ENCODE peak calls at places on chromosomes 4 and X, in four cellular contexts. D, C, P and B are unnamed samples.

GRCh38 chr4:128782076-128782715 is 27.3 kb upstream of the JADE1 start:
- DNase-seq in D (no peak), P (peak; percentile 72), C (no peak), B (peak; percentile 42)

GRCh38 chr4:93409035-93409434 is 419.5 kb upstream of the ATOH1 start:
- DNase-seq in C (no peak), D (no peak), P (no peak), B (no peak)

GRCh38 chrX:3576886-3577516 is 136.4 kb downstream of the PRKX start:
- DNase-seq in C (no peak), D (no peak), P (peak; percentile 94), B (no peak)

GRCh38 chr4:76589872-76590846 is 155.1 kb downstream of the SHROOM3 start:
- DNase-seq in P (peak; percentile 99), C (peak; percentile 42), D (no peak), B (peak; percentile 49)

GRCh38 chr4:109302366-109303140 is at the start of gene COL25A1:
- DNase-seq in C (peak; percentile 36), D (peak; percentile 8), P (peak; percentile 29), B (no peak)

GRCh38 chr4:41121906-41122305 is 92.4 kb downstream of the APBB2 start:
- DNase-seq in C (no peak), P (no peak), D (no peak), B (no peak)

GRCh38 chr4:123562994-123563745 is 166.6 kb downstream of the SPRY1 start:
- DNase-seq in C (peak; percentile 28), P (no peak), D (no peak), B (peak; percentile 58)

GRCh38 chr4:163165217-163166017 is 1.3 kb downstream of the NAF1 start:
- DNase-seq in C (no peak), D (no peak), P (no peak), B (peak; percentile 34)

GRCh38 chrX:68694429-68695205 is 47.2 kb downstream of the STARD8 start:
- DNase-seq in P (no peak), C (no peak), D (no peak), B (no peak)

GRCh38 chr4:24611575-24611974 is 27.2 kb upstream of the DHX15 start:
- DNase-seq in P (no peak), D (no peak), C (no peak), B (no peak)

GRCh38 chr4:123807187-123807586 is 410.6 kb downstream of the SPRY1 start:
- DNase-seq in D (no peak), P (no peak), C (no peak), B (no peak)

GRCh38 chr4:100421356-100421978 is 96.4 kb downstream of the EMCN start:
- DNase-seq in C (peak; percentile 24), D (no peak), P (peak; percentile 53), B (peak; percentile 58)

GRCh38 chr4:116413222-116413621 is 672.2 kb downstream of the TRAM1L1 start:
- DNase-seq in D (no peak), P (no peak), C (no peak), B (no peak)

GRCh38 chr4:88907478-88907877 is 149.5 kb downstream of the FAM13A start:
- DNase-seq in C (no peak), D (no peak), P (no peak), B (no peak)

GRCh38 chr4:628821-629635 is 3.7 kb downstream of the PDE6B start:
- DNase-seq in P (no peak), C (no peak), D (no peak), B (no peak)

GRCh38 chrX:129561453-129561852 is 21.4 kb downstream of the OCRL start:
- DNase-seq in D (no peak), P (no peak), C (no peak), B (no peak)

GRCh38 chr4:91064157-91064853 is 937.1 kb downstream of the CCSER1 start:
- DNase-seq in P (no peak), C (no peak), D (no peak), B (peak; percentile 5)

GRCh38 chrX:13360146-13360545 is 40.3 kb upstream of the ATXN3L start:
- DNase-seq in C (no peak), D (no peak), P (no peak), B (no peak)

GRCh38 chrX:136115909-136116297 is 31.4 kb upstream of the FHL1 start:
- DNase-seq in C (no peak), D (no peak), P (no peak), B (no peak)

GRCh38 chr4:124206779-124207605 is 505.5 kb downstream of the ANKRD50 start:
- DNase-seq in C (no peak), P (peak; percentile 38), D (no peak), B (peak; percentile 37)

GRCh38 chrX:103747199-103747598 is 29.4 kb upstream of the PLP1 start:
- DNase-seq in P (no peak), C (no peak), D (no peak), B (no peak)

GRCh38 chr4:120765271-120765985 is 157.1 kb downstream of the PRDM5 start:
- DNase-seq in P (no peak), C (no peak), D (peak; percentile 32), B (no peak)

GRCh38 chr4:113969935-113970334 is 9.5 kb downstream of the ARSJ start:
- DNase-seq in D (no peak), C (no peak), P (peak; percentile 45), B (peak; percentile 33)

GRCh38 chr4:2266821-2267220 is 4.9 kb upstream of the MXD4 start:
- DNase-seq in P (no peak), D (no peak), C (no peak), B (no peak)

GRCh38 chrX:57285001-57285400 is 1.5 kb upstream of the FAAH2 start:
- DNase-seq in P (no peak), D (no peak), C (no peak), B (no peak)

GRCh38 chrX:57286507-57287251 is at the start of gene FAAH2:
- DNase-seq in C (peak; percentile 57), P (no peak), D (peak; percentile 40), B (peak; percentile 89)

GRCh38 chrX:57282568-57282967 is 3.9 kb upstream of the FAAH2 start:
- DNase-seq in C (no peak), P (no peak), D (no peak), B (peak; percentile 13)
- TF ChIP-seq CTCF in C (no peak), P (no peak), D (no peak), B (peak; percentile 8)

GRCh38 chr4:4866833-4867744 is 7.6 kb downstream of the MSX1 start:
- DNase-seq in D (no peak), C (no peak), P (no peak), B (no peak)
- TF ChIP-seq CTCF in D (peak; percentile 25), C (no peak), P (no peak), B (no peak)

DNA sequence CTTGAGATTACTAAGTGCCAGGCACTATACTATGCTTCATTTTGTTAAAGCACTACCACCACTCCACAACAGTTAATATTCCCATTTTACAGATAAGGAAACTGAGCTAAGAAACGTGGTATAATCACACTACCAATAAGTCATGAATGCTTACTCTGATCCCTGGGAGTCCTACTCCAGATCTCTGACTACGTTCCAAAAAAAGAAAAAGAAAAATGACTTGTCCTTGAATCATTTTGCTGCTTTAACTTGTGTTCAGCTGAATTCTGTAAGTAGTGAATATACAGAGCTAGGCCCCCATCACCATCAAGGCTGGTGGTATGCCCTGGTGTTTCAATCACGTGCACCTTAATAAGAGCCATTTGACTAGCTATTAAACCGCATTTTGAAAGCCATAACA is 39.4 kb downstream of the LDB2 start:
- DNase-seq in P (no peak), D (no peak), C (no peak), B (no peak)
- TF ChIP-seq CTCF in P (no peak), D (no peak), C (no peak), B (no peak)

DNA sequence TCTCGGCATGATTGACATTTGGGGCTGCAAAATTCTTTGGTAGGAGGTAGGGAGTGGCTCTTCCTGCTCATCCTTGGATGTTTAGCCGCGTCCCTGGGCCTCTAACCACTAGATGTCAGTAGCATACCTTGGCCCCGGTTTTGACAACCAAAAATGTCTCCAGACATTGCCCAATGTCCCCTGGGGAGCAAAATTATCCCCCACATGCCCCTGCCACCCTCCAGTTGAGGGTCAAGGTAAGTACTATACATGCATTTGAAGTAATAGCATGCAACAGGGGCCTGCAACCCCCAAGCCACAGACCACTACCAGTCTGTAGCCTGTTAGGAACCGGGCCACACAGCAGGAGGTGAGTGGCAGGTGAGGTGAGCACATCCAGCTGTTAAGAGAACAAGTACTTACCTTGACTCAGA is 17.6 kb upstream of the KIAA1210 start:
- DNase-seq in D (no peak), P (peak; percentile 19), C (peak; percentile 6), B (peak; percentile 43)
- TF ChIP-seq CTCF in D (peak; percentile 50), P (peak; percentile 69), C (no peak), B (peak; percentile 43)

GRCh38 chr4:12723849-12724447 is 760.2 kb downstream of the RAB28 start:
- DNase-seq in C (no peak), D (no peak), P (no peak), B (peak; percentile 23)

GRCh38 chr4:12729384-12729783 is 754.8 kb downstream of the RAB28 start:
- DNase-seq in P (peak; percentile 8), D (no peak), C (peak; percentile 8), B (peak; percentile 44)

GRCh38 chr4:12724520-12724919 is 759.6 kb downstream of the RAB28 start:
- DNase-seq in C (no peak), D (no peak), P (no peak), B (peak; percentile 49)
- TF ChIP-seq CTCF in C (peak; percentile 72), D (peak; percentile 60), P (peak; percentile 36), B (peak; percentile 75)

DNA sequence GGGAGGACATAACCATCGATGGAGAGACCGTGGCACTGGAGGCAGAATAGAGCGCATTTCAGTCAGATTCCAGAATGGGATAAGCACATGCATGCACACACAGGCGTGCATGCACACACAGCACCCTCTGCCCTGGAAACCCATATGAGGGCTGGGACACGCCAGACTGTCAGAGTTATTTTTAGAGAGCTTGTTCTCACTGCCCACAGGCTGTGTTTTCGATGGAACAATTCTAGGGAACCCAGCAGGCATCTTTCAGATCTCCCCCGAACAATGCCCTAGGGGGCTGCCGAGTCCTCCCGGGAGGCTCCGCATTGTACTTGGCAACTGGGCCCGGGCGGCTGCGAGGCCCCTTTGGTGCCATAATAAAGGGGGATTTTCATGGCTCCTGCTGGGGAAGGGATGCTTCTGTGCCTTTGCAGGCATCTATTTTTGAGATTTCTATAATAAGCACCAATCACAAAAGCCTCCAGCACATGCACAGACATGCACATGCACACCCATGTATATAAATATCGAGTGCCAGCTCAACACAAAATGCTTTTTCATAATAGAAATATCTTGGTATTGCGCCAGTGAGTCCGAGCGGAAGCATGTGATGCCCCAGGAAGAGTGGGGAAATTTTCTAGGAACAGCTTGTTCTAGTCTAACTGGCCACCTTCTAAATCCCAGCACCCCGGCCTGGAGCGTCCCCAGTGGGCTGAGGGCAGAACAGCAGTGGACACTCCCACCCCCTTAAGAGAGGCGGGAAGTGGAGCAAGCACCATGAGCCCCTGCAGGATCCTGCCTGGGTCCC is 88.6 kb downstream of the PHKA2 start:
- DNase-seq in D (no peak), P (peak; percentile 61), C (peak; percentile 63), B (peak; percentile 87)
- TF ChIP-seq CTCF in D (peak; percentile 11), P (peak; percentile 41), C (peak; percentile 83), B (peak; percentile 37)

DNA sequence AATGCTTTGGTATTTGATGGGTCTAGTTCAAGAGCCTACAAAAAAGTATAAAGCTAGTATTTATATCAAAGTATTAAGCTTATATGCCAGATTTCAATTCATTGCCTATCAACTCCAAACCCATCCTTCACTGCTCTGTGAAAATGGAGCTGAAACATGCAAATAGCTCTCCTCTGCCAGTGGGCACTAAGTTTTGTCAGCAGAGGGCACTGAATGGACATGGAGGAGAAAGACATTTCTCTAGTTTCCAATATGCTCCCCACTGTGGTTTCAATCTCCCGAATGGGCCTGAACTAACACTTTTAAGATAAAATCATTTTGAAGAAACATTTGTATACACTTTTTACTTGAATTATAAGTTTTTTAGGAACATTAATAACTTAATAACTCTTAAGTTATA is 12.4 kb downstream of the PPID start:
- DNase-seq in P (peak; percentile 20), C (no peak), D (no peak), B (no peak)
- TF ChIP-seq CTCF in P (peak; percentile 43), C (peak; percentile 20), D (no peak), B (no peak)

GRCh38 chr4:87543835-87544461 is 14.8 kb upstream of the SPARCL1 start:
- DNase-seq in P (peak; percentile 58), D (no peak), C (peak; percentile 65), B (peak; percentile 74)
- TF ChIP-seq CTCF in P (peak; percentile 73), D (peak; percentile 37), C (peak; percentile 62), B (peak; percentile 53)